ENCODE peak calls at places on chromosome 21, in ten cellular contexts. One of them, this sample, is unnamed.

GRCh38 chr21:32463367-32463766 is 50.9 kb downstream of the EVA1C start:
- DNase-seq in GM12865: no peak
- DNase-seq in transverse colon: no peak
- DNase-seq in cardiac fibroblast: peak; percentile 76
- DNase-seq in CD8-positive, alpha-beta T cell: no peak
- DNase-seq in IMR-90: peak; percentile 29
- DNase-seq in A549: peak; percentile 68
- DNase-seq in BJ: peak; percentile 36
- DNase-seq in suprapubic skin: no peak
- DNase-seq in heart right ventricle: no peak
- DNase-seq in this sample: peak; percentile 62

GRCh38 chr21:14699433-14700410 is 153.6 kb upstream of the SAMSN1 start:
- DNase-seq in GM12865: no peak
- DNase-seq in transverse colon: no peak
- DNase-seq in cardiac fibroblast: no peak
- DNase-seq in CD8-positive, alpha-beta T cell: no peak
- DNase-seq in IMR-90: no peak
- DNase-seq in A549: no peak
- DNase-seq in BJ: no peak
- DNase-seq in suprapubic skin: no peak
- DNase-seq in heart right ventricle: no peak
- DNase-seq in this sample: no peak

GRCh38 chr21:41706678-41707077 is 60.2 kb downstream of the RIPK4 start:
- DNase-seq in GM12865: peak; percentile 16
- DNase-seq in transverse colon: peak; percentile 69
- DNase-seq in cardiac fibroblast: no peak
- DNase-seq in CD8-positive, alpha-beta T cell: no peak
- DNase-seq in IMR-90: peak; percentile 39
- DNase-seq in A549: no peak
- DNase-seq in BJ: no peak
- DNase-seq in suprapubic skin: no peak
- DNase-seq in heart right ventricle: no peak
- DNase-seq in this sample: no peak

GRCh38 chr21:42061866-42062542 is 9.1 kb upstream of the UMODL1 start:
- DNase-seq in GM12865: no peak
- DNase-seq in transverse colon: peak; percentile 41
- DNase-seq in cardiac fibroblast: no peak
- DNase-seq in CD8-positive, alpha-beta T cell: peak; percentile 65
- DNase-seq in IMR-90: no peak
- DNase-seq in A549: no peak
- DNase-seq in BJ: no peak
- DNase-seq in suprapubic skin: no peak
- DNase-seq in heart right ventricle: no peak
- DNase-seq in this sample: no peak

GRCh38 chr21:42391297-42391696 is 4.6 kb downstream of the TMPRSS3 start:
- DNase-seq in GM12865: no peak
- DNase-seq in transverse colon: no peak
- DNase-seq in cardiac fibroblast: no peak
- DNase-seq in CD8-positive, alpha-beta T cell: no peak
- DNase-seq in IMR-90: no peak
- DNase-seq in A549: no peak
- DNase-seq in BJ: no peak
- DNase-seq in suprapubic skin: no peak
- DNase-seq in heart right ventricle: no peak
- DNase-seq in this sample: no peak

GRCh38 chr21:23811802-23812201 is 1795.5 kb downstream of the MRPL39 start:
- DNase-seq in GM12865: no peak
- DNase-seq in transverse colon: no peak
- DNase-seq in cardiac fibroblast: no peak
- DNase-seq in CD8-positive, alpha-beta T cell: no peak
- DNase-seq in IMR-90: no peak
- DNase-seq in A549: no peak
- DNase-seq in BJ: no peak
- DNase-seq in suprapubic skin: no peak
- DNase-seq in heart right ventricle: no peak
- DNase-seq in this sample: no peak

GRCh38 chr21:28396421-28396820 is 596.3 kb downstream of the LTN1 start:
- DNase-seq in GM12865: no peak
- DNase-seq in transverse colon: no peak
- DNase-seq in cardiac fibroblast: no peak
- DNase-seq in CD8-positive, alpha-beta T cell: no peak
- DNase-seq in IMR-90: no peak
- DNase-seq in A549: no peak
- DNase-seq in BJ: no peak
- DNase-seq in suprapubic skin: no peak
- DNase-seq in heart right ventricle: no peak
- DNase-seq in this sample: no peak

GRCh38 chr21:27380303-27380702 is 413.4 kb upstream of the ADAMTS5 start:
- DNase-seq in GM12865: no peak
- DNase-seq in transverse colon: no peak
- DNase-seq in cardiac fibroblast: peak; percentile 13
- DNase-seq in CD8-positive, alpha-beta T cell: no peak
- DNase-seq in IMR-90: no peak
- DNase-seq in A549: no peak
- DNase-seq in BJ: no peak
- DNase-seq in suprapubic skin: no peak
- DNase-seq in heart right ventricle: no peak
- DNase-seq in this sample: no peak

GRCh38 chr21:28833181-28833580 is 159.5 kb downstream of the LTN1 start:
- DNase-seq in GM12865: no peak
- DNase-seq in transverse colon: no peak
- DNase-seq in cardiac fibroblast: peak; percentile 9
- DNase-seq in CD8-positive, alpha-beta T cell: no peak
- DNase-seq in IMR-90: peak; percentile 5
- DNase-seq in A549: no peak
- DNase-seq in BJ: no peak
- DNase-seq in suprapubic skin: no peak
- DNase-seq in heart right ventricle: no peak
- DNase-seq in this sample: no peak

GRCh38 chr21:28334407-28334806 is 658.3 kb downstream of the LTN1 start:
- DNase-seq in GM12865: peak; percentile 45
- DNase-seq in transverse colon: no peak
- DNase-seq in cardiac fibroblast: no peak
- DNase-seq in CD8-positive, alpha-beta T cell: no peak
- DNase-seq in IMR-90: no peak
- DNase-seq in A549: no peak
- DNase-seq in BJ: no peak
- DNase-seq in suprapubic skin: no peak
- DNase-seq in heart right ventricle: no peak
- DNase-seq in this sample: no peak

GRCh38 chr21:31045841-31046240 is 7.6 kb upstream of the KRTAP19-8 start:
- DNase-seq in GM12865: no peak
- DNase-seq in transverse colon: no peak
- DNase-seq in cardiac fibroblast: no peak
- DNase-seq in CD8-positive, alpha-beta T cell: no peak
- DNase-seq in IMR-90: no peak
- DNase-seq in A549: no peak
- DNase-seq in BJ: no peak
- DNase-seq in suprapubic skin: no peak
- DNase-seq in heart right ventricle: no peak
- DNase-seq in this sample: no peak

GRCh38 chr21:42777757-42778344 is 101.5 kb downstream of the WDR4 start:
- DNase-seq in GM12865: peak; percentile 48
- DNase-seq in transverse colon: no peak
- DNase-seq in cardiac fibroblast: no peak
- DNase-seq in CD8-positive, alpha-beta T cell: no peak
- DNase-seq in IMR-90: no peak
- DNase-seq in A549: no peak
- DNase-seq in BJ: no peak
- DNase-seq in suprapubic skin: no peak
- DNase-seq in heart right ventricle: no peak
- DNase-seq in this sample: peak; percentile 9

GRCh38 chr21:46227811-46228344 is 696 bp downstream of the LSS start:
- DNase-seq in GM12865: no peak
- DNase-seq in transverse colon: no peak
- DNase-seq in cardiac fibroblast: no peak
- DNase-seq in CD8-positive, alpha-beta T cell: no peak
- DNase-seq in IMR-90: no peak
- DNase-seq in A549: no peak
- DNase-seq in BJ: no peak
- DNase-seq in suprapubic skin: no peak
- DNase-seq in heart right ventricle: no peak
- DNase-seq in this sample: no peak

GRCh38 chr21:41651396-41651795 is 115.5 kb downstream of the RIPK4 start:
- DNase-seq in GM12865: no peak
- DNase-seq in transverse colon: no peak
- DNase-seq in cardiac fibroblast: no peak
- DNase-seq in CD8-positive, alpha-beta T cell: no peak
- DNase-seq in IMR-90: no peak
- DNase-seq in A549: no peak
- DNase-seq in BJ: no peak
- DNase-seq in suprapubic skin: peak; percentile 58
- DNase-seq in heart right ventricle: no peak
- DNase-seq in this sample: no peak

GRCh38 chr21:42818328-42818749 is 61.0 kb downstream of the WDR4 start:
- DNase-seq in GM12865: peak; percentile 58
- DNase-seq in transverse colon: peak; percentile 73
- DNase-seq in cardiac fibroblast: peak; percentile 66
- DNase-seq in CD8-positive, alpha-beta T cell: peak; percentile 32
- DNase-seq in IMR-90: peak; percentile 39
- DNase-seq in A549: no peak
- DNase-seq in BJ: no peak
- DNase-seq in suprapubic skin: no peak
- DNase-seq in heart right ventricle: peak; percentile 23
- DNase-seq in this sample: peak; percentile 50

GRCh38 chr21:38847556-38847955 is 41.8 kb downstream of the ETS2 start:
- DNase-seq in GM12865: no peak
- DNase-seq in transverse colon: no peak
- DNase-seq in cardiac fibroblast: peak; percentile 61
- DNase-seq in CD8-positive, alpha-beta T cell: no peak
- DNase-seq in IMR-90: no peak
- DNase-seq in A549: no peak
- DNase-seq in BJ: no peak
- DNase-seq in suprapubic skin: no peak
- DNase-seq in heart right ventricle: no peak
- DNase-seq in this sample: peak; percentile 40

GRCh38 chr21:39217356-39218081 is 34.3 kb upstream of the PSMG1 start:
- DNase-seq in GM12865: no peak
- DNase-seq in transverse colon: no peak
- DNase-seq in cardiac fibroblast: no peak
- DNase-seq in CD8-positive, alpha-beta T cell: no peak
- DNase-seq in IMR-90: no peak
- DNase-seq in A549: no peak
- DNase-seq in BJ: no peak
- DNase-seq in suprapubic skin: no peak
- DNase-seq in heart right ventricle: no peak
- DNase-seq in this sample: no peak

GRCh38 chr21:20971296-20971921 is 26.8 kb upstream of the NCAM2 start:
- DNase-seq in GM12865: peak; percentile 33
- DNase-seq in transverse colon: peak; percentile 23
- DNase-seq in cardiac fibroblast: peak; percentile 71
- DNase-seq in CD8-positive, alpha-beta T cell: no peak
- DNase-seq in IMR-90: peak; percentile 60
- DNase-seq in A549: no peak
- DNase-seq in BJ: no peak
- DNase-seq in suprapubic skin: no peak
- DNase-seq in heart right ventricle: no peak
- DNase-seq in this sample: peak; percentile 68
- TF ChIP-seq CTCF in GM12865: peak; percentile 16
- TF ChIP-seq CTCF in transverse colon: peak; percentile 31
- TF ChIP-seq CTCF in cardiac fibroblast: peak; percentile 48
- TF ChIP-seq CTCF in CD8-positive, alpha-beta T cell: no peak
- TF ChIP-seq CTCF in IMR-90: peak; percentile 55
- TF ChIP-seq CTCF in A549: no peak
- TF ChIP-seq CTCF in BJ: peak; percentile 33
- TF ChIP-seq CTCF in suprapubic skin: no peak
- TF ChIP-seq CTCF in heart right ventricle: peak; percentile 43
- TF ChIP-seq CTCF in this sample: peak; percentile 66

DNA sequence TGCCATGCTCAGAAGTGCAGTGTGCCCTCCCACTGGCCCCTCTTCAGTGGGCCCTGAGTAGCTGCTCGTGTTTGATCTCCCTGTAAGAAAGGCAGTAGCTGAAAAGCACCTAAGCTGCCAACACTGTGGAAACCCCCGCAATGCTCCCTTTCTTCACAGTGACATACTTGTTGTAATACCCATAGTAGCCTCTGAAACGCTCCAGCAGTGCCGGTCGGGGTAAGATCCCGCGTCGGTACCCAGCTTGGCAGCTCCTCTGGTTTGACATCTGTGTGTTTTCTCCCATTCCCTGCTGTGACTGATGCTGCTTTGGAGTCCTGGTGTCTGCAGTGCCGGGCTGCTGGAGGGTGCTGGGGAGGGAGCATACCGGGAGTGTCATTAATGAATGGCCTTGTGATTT is 3.6 kb downstream of the CHAF1B start:
- DNase-seq in GM12865: peak; percentile 74
- DNase-seq in transverse colon: no peak
- DNase-seq in cardiac fibroblast: peak; percentile 21
- DNase-seq in CD8-positive, alpha-beta T cell: no peak
- DNase-seq in IMR-90: peak; percentile 54
- DNase-seq in A549: no peak
- DNase-seq in BJ: no peak
- DNase-seq in suprapubic skin: peak; percentile 64
- DNase-seq in heart right ventricle: no peak
- DNase-seq in this sample: peak; percentile 49
- TF ChIP-seq CTCF in GM12865: peak; percentile 17
- TF ChIP-seq CTCF in transverse colon: no peak
- TF ChIP-seq CTCF in cardiac fibroblast: no peak
- TF ChIP-seq CTCF in CD8-positive, alpha-beta T cell: no peak
- TF ChIP-seq CTCF in IMR-90: peak; percentile 20
- TF ChIP-seq CTCF in A549: no peak
- TF ChIP-seq CTCF in BJ: peak; percentile 2
- TF ChIP-seq CTCF in suprapubic skin: no peak
- TF ChIP-seq CTCF in heart right ventricle: no peak
- TF ChIP-seq CTCF in this sample: peak; percentile 37

DNA sequence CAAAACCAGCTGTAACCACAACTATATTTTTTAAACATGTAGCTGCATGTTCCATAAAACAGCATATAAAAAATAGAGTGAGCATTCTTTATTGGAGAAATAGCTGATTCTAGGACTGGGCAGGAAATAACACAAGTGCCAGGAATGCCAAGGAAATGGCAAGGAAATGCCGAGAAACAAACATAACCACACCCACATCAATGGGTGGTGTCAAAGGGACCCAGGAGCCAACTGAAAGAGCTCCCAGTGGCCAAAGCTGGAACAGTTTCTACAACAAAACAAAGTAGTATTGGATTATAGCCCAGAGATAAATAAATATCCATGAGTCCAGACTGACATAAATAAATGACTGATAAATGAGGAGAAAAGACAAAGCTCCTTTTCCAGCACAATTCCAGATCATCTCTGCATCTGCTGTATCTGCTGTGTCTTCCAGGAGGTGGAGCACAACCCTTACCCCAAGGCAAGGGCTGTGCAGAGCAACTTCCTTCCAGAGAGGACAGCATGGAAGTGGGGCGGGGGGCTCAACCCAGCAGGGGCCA is 28.1 kb downstream of the ADARB1 start:
- DNase-seq in GM12865: no peak
- DNase-seq in transverse colon: peak; percentile 35
- DNase-seq in cardiac fibroblast: peak; percentile 67
- DNase-seq in CD8-positive, alpha-beta T cell: no peak
- DNase-seq in IMR-90: no peak
- DNase-seq in A549: peak; percentile 37
- DNase-seq in BJ: peak; percentile 27
- DNase-seq in suprapubic skin: no peak
- DNase-seq in heart right ventricle: no peak
- DNase-seq in this sample: no peak
- TF ChIP-seq CTCF in GM12865: peak; percentile 14
- TF ChIP-seq CTCF in transverse colon: peak; percentile 49
- TF ChIP-seq CTCF in cardiac fibroblast: peak; percentile 36
- TF ChIP-seq CTCF in CD8-positive, alpha-beta T cell: no peak
- TF ChIP-seq CTCF in IMR-90: peak; percentile 29
- TF ChIP-seq CTCF in A549: peak; percentile 8
- TF ChIP-seq CTCF in BJ: peak; percentile 45
- TF ChIP-seq CTCF in suprapubic skin: no peak
- TF ChIP-seq CTCF in heart right ventricle: peak; percentile 25
- TF ChIP-seq CTCF in this sample: no peak

GRCh38 chr21:22575165-22575584 is 1577.0 kb downstream of the NCAM2 start:
- DNase-seq in GM12865: no peak
- DNase-seq in transverse colon: no peak
- DNase-seq in cardiac fibroblast: no peak
- DNase-seq in CD8-positive, alpha-beta T cell: no peak
- DNase-seq in IMR-90: no peak
- DNase-seq in A549: no peak
- DNase-seq in BJ: no peak
- DNase-seq in suprapubic skin: no peak
- DNase-seq in heart right ventricle: no peak
- DNase-seq in this sample: no peak
- TF ChIP-seq CTCF in GM12865: no peak
- TF ChIP-seq CTCF in transverse colon: peak; percentile 9
- TF ChIP-seq CTCF in cardiac fibroblast: no peak
- TF ChIP-seq CTCF in CD8-positive, alpha-beta T cell: no peak
- TF ChIP-seq CTCF in IMR-90: no peak
- TF ChIP-seq CTCF in A549: no peak
- TF ChIP-seq CTCF in BJ: no peak
- TF ChIP-seq CTCF in suprapubic skin: no peak
- TF ChIP-seq CTCF in heart right ventricle: peak; percentile 49
- TF ChIP-seq CTCF in this sample: peak; percentile 20

This sample was measured in astrocyte of the spinal cord.